ENCODE peak calls at places on chromosomes 1 and 21, in four cellular contexts. S is endothelial cell, P is GM10248, J is OCI-LY7. R is an unnamed sample.

GRCh38 chr1:183577897-183578470 is 12.3 kb downstream of the NCF2 start:
- DNase-seq in S (no peak), P (no peak), J (no peak), R (no peak)

GRCh38 chr1:234593771-234594504 is 16.0 kb downstream of the IRF2BP2 start:
- DNase-seq in S (no peak), P (no peak), J (no peak), R (no peak)

GRCh38 chr1:111660204-111661150 is 40.9 kb downstream of the RAP1A start:
- DNase-seq in S (no peak), P (no peak), J (no peak), R (no peak)

GRCh38 chr1:38858833-38859560 is 575 bp downstream of the RRAGC start:
- DNase-seq in S (peak), P (peak), J (peak), R (peak)

GRCh38 chr21:39022901-39023693 is 160.2 kb downstream of the PSMG1 start:
- DNase-seq in S (no peak), P (no peak), J (no peak), R (peak)

GRCh38 chr1:5267603-5268235 is 613.3 kb downstream of the AJAP1 start:
- DNase-seq in S (peak), P (no peak), J (no peak), R (no peak)

GRCh38 chr1:93345633-93346471 is at the start of gene DR1:
- DNase-seq in S (peak), P (peak), J (peak), R (peak)

GRCh38 chr1:43968348-43968948 is 1.4 kb upstream of the DPH2 start:
- DNase-seq in S (peak), P (no peak), J (no peak), R (no peak)

GRCh38 chr1:8424539-8425116 is 106.7 kb downstream of the SLC45A1 start:
- DNase-seq in S (peak), P (peak), J (peak), R (peak)